ENCODE peak calls at places on chromosomes 4 and X, in seven cellular contexts. T is thyroid gland, Z is suprapubic skin, W is endothelial cell of umbilical vein, H is testis, J is ovary, N is Peyer's patch. L is an unnamed sample.

GRCh38 chr4:4852591-4853362 is 6.7 kb upstream of the MSX1 start:
- DNase-seq in T (no peak), Z (no peak), W (peak), H (peak), J (no peak), N (no peak), L (no peak)

GRCh38 chr4:138542191-138542771 is 300.1 kb upstream of the SLC7A11 start:
- DNase-seq in T (no peak), Z (no peak), W (no peak), H (no peak), J (no peak), N (no peak), L (no peak)

GRCh38 chr4:6909970-6910339 is 329 bp downstream of the TBC1D14 start:
- DNase-seq in T (peak), Z (no peak), W (no peak), H (no peak), J (peak), N (peak), L (no peak)

GRCh38 chr4:57231781-57232180 is 121.6 kb upstream of the IGFBP7 start:
- DNase-seq in T (no peak), Z (no peak), W (no peak), H (no peak), J (no peak), N (no peak), L (no peak)

GRCh38 chrX:106177106-106177981 is 9.2 kb downstream of the PWWP3B start:
- DNase-seq in T (peak), Z (no peak), W (no peak), H (peak), J (peak), N (no peak), L (peak)

GRCh38 chr4:130395871-130396270 is 1299.9 kb downstream of the C4orf33 start:
- DNase-seq in T (no peak), Z (no peak), W (peak), H (no peak), J (no peak), N (no peak), L (no peak)

GRCh38 chrX:129654652-129655546 is at the start of gene APLN:
- DNase-seq in T (peak), Z (no peak), W (peak), H (peak), J (peak), N (peak), L (no peak)

GRCh38 chrX:15128838-15129237 is 141.0 kb downstream of the ASB9 start:
- DNase-seq in T (no peak), Z (no peak), W (no peak), H (no peak), J (no peak), N (no peak), L (no peak)

GRCh38 chrX:124328765-124329164 is 3.7 kb upstream of the TEX13D start:
- DNase-seq in T (no peak), Z (no peak), W (no peak), H (no peak), J (no peak), N (no peak), L (no peak)

GRCh38 chr4:134634301-134634700 is 432.7 kb upstream of the PABPC4L start:
- DNase-seq in T (peak), Z (no peak), W (no peak), H (no peak), J (no peak), N (no peak), L (no peak)

GRCh38 chrX:95063554-95063953 is 1389.5 kb downstream of the FAM133A start:
- DNase-seq in T (no peak), Z (no peak), W (no peak), H (no peak), J (no peak), N (no peak), L (no peak)

GRCh38 chr4:4990857-4991540 is 28.3 kb downstream of the CYTL1 start:
- DNase-seq in T (peak), Z (peak), W (no peak), H (peak), J (peak), N (peak), L (peak)

GRCh38 chrX:18146954-18147353 is 73.7 kb downstream of the BEND2 start:
- DNase-seq in T (peak), Z (no peak), W (no peak), H (peak), J (no peak), N (no peak), L (no peak)

DNA sequence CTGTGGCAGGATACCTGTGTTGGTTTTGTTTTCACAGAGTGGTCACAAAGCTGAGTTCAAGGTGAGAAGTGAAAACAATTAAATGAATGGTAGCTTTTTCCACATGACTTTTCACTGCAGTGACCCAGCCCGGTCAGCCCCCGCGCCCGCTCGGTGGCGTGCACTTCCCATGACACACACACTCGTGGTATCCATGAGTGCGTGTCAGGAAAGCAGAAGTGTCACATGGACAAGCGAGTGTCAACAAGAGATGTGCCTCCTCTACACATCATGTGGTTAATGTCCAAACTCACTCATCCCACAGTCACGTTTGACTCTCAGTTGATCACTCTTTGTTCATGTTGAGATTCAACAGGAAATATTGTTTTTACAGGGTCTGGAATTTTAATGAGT is 112.3 kb upstream of the ENPP6 start:
- DNase-seq in T (peak), Z (peak), W (no peak), H (peak), J (no peak), N (peak), L (peak)
- TF ChIP-seq POLR2A in T (no peak), Z (no peak), W (no peak), H (no peak), J (no peak), N (no peak), L (no peak)

GRCh38 chr4:77617203-77617602 is 11.6 kb downstream of the CXCL13 start:
- DNase-seq in T (no peak), Z (no peak), W (no peak), H (no peak), J (no peak), N (no peak), L (no peak)

GRCh38 chr4:77618383-77619241 is 13.0 kb downstream of the CXCL13 start:
- DNase-seq in T (peak), Z (peak), W (peak), H (peak), J (peak), N (peak), L (no peak)

GRCh38 chr4:77615153-77615552 is 9.5 kb downstream of the CXCL13 start:
- DNase-seq in T (no peak), Z (no peak), W (no peak), H (no peak), J (no peak), N (no peak), L (no peak)

GRCh38 chr4:77621254-77621653 is 15.6 kb downstream of the CXCL13 start:
- DNase-seq in T (no peak), Z (no peak), W (no peak), H (no peak), J (no peak), N (no peak), L (no peak)

DNA sequence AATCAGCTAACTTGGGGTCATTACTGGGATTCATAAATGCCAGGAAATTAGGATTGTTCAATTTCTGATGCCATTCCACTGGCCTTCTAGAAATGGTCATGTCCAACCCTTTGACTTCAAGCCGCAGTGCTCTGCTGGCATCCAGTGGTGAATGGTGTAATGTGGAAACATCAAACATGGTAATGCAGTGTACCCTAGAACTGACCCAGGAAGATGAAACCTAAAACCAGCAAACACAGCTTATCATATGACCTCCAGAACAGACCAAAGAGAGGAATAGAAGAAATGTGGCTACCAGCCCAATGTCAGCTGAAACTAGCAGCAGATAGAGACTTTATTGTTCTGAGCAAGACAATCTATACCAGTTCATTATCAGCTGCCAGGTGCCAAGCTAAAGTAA is 13.8 kb downstream of the CXCL13 start:
- DNase-seq in T (no peak), Z (no peak), W (no peak), H (no peak), J (no peak), N (no peak), L (no peak)
- TF ChIP-seq CTCF in T (no peak), Z (no peak), W (no peak), H (no peak), J (no peak), N (no peak), L (no peak)

GRCh38 chr4:141636077-141636770 is at the start of gene IL15:
- DNase-seq in T (peak), Z (peak), W (peak), H (peak), J (peak), N (peak), L (peak)
- TF ChIP-seq POLR2A in T (no peak), Z (no peak), W (no peak), H (no peak), J (no peak), N (no peak), L (no peak)

GRCh38 chr4:3074078-3074845 is at the start of the genes HTT and HTT-AS:
- DNase-seq in T (peak), Z (peak), W (peak), H (peak), J (peak), N (peak), L (peak)
- TF ChIP-seq CTCF in T (no peak), Z (no peak), W (no peak), H (no peak), J (peak), N (peak), L (peak)

DNA sequence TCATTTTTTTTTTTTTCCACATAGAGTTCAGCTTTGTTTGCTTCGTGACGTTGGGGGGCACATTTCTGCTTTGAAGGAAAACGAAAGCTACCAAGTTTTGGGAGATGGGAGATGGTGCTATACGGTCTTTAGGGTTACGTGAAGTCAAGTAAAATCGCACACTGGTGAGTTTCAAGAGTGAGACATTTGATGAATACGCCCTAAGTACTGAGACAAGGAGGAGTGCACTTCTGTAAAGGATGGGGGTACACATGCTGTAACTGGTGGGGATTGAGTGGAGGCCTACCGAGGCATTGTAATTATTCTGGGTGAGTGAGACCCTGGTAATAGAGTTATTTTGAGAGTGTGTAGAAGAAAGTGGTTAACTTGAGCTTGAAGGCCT is 502 bp downstream of the SH3BGRL start:
- DNase-seq in T (no peak), Z (no peak), W (peak), H (no peak), J (no peak), N (no peak), L (no peak)
- TF ChIP-seq POLR2A in T (no peak), Z (no peak), W (no peak), H (no peak), J (no peak), N (no peak), L (no peak)

L was measured in upper lobe of left lung.